ENCODE peak calls at places on chromosomes 3 and 15, in nine cellular contexts. One of them, this sample, is unnamed.

GRCh38 chr15:78205856-78206255 is 28.5 kb downstream of the ACSBG1 start:
- DNase-seq in naive thymus-derived CD4-positive, alpha-beta T cell: peak; percentile 17
- DNase-seq in coronary artery: no peak
- DNase-seq in cardiac fibroblast: no peak
- DNase-seq in Peyer's patch: peak; percentile 8
- DNase-seq in psoas muscle: no peak
- DNase-seq in MM.1S: no peak
- DNase-seq in lower leg skin: peak; percentile 12
- DNase-seq in CD8-positive, alpha-beta T cell: no peak
- DNase-seq in this sample: no peak

GRCh38 chr3:106399208-106399607 is 530.4 kb upstream of the CBLB start:
- DNase-seq in cardiac fibroblast: peak; percentile 3
- DNase-seq in psoas muscle: no peak
- DNase-seq in lower leg skin: no peak
- DNase-seq in coronary artery: no peak
- DNase-seq in CD8-positive, alpha-beta T cell: no peak
- DNase-seq in naive thymus-derived CD4-positive, alpha-beta T cell: no peak
- DNase-seq in Peyer's patch: no peak
- DNase-seq in MM.1S: no peak
- DNase-seq in this sample: no peak

GRCh38 chr3:69806735-69807438 is 67.6 kb downstream of the MITF start:
- DNase-seq in CD8-positive, alpha-beta T cell: no peak
- DNase-seq in cardiac fibroblast: no peak
- DNase-seq in coronary artery: no peak
- DNase-seq in naive thymus-derived CD4-positive, alpha-beta T cell: no peak
- DNase-seq in lower leg skin: no peak
- DNase-seq in Peyer's patch: no peak
- DNase-seq in psoas muscle: no peak
- DNase-seq in MM.1S: no peak
- DNase-seq in this sample: no peak

GRCh38 chr3:110420158-110420641 is 651.4 kb upstream of the NECTIN3 start:
- DNase-seq in Peyer's patch: no peak
- DNase-seq in lower leg skin: no peak
- DNase-seq in psoas muscle: no peak
- DNase-seq in naive thymus-derived CD4-positive, alpha-beta T cell: no peak
- DNase-seq in MM.1S: no peak
- DNase-seq in cardiac fibroblast: peak; percentile 80
- DNase-seq in coronary artery: no peak
- DNase-seq in CD8-positive, alpha-beta T cell: no peak
- DNase-seq in this sample: no peak

GRCh38 chr3:9955611-9956352 is 3.6 kb upstream of the PRRT3 start:
- DNase-seq in CD8-positive, alpha-beta T cell: no peak
- DNase-seq in cardiac fibroblast: no peak
- DNase-seq in naive thymus-derived CD4-positive, alpha-beta T cell: no peak
- DNase-seq in psoas muscle: no peak
- DNase-seq in lower leg skin: no peak
- DNase-seq in coronary artery: no peak
- DNase-seq in Peyer's patch: no peak
- DNase-seq in MM.1S: no peak
- DNase-seq in this sample: peak; percentile 38

GRCh38 chr15:90200534-90201139 is 493 bp upstream of the SEMA4B start:
- DNase-seq in psoas muscle: no peak
- DNase-seq in lower leg skin: no peak
- DNase-seq in coronary artery: no peak
- DNase-seq in cardiac fibroblast: no peak
- DNase-seq in naive thymus-derived CD4-positive, alpha-beta T cell: no peak
- DNase-seq in MM.1S: no peak
- DNase-seq in Peyer's patch: no peak
- DNase-seq in CD8-positive, alpha-beta T cell: no peak
- DNase-seq in this sample: no peak

GRCh38 chr3:44065741-44066140 is 175.9 kb upstream of the TOPAZ1 start:
- DNase-seq in Peyer's patch: no peak
- DNase-seq in psoas muscle: no peak
- DNase-seq in lower leg skin: no peak
- DNase-seq in naive thymus-derived CD4-positive, alpha-beta T cell: no peak
- DNase-seq in CD8-positive, alpha-beta T cell: no peak
- DNase-seq in MM.1S: no peak
- DNase-seq in cardiac fibroblast: no peak
- DNase-seq in coronary artery: no peak
- DNase-seq in this sample: peak; percentile 6

GRCh38 chr15:47390208-47390765 is 327.0 kb upstream of the SEMA6D start:
- DNase-seq in naive thymus-derived CD4-positive, alpha-beta T cell: no peak
- DNase-seq in lower leg skin: no peak
- DNase-seq in CD8-positive, alpha-beta T cell: no peak
- DNase-seq in coronary artery: no peak
- DNase-seq in MM.1S: no peak
- DNase-seq in Peyer's patch: no peak
- DNase-seq in psoas muscle: no peak
- DNase-seq in cardiac fibroblast: no peak
- DNase-seq in this sample: no peak

GRCh38 chr15:41501961-41502786 is 8.5 kb downstream of the ITPKA start:
- DNase-seq in naive thymus-derived CD4-positive, alpha-beta T cell: no peak
- DNase-seq in coronary artery: no peak
- DNase-seq in MM.1S: no peak
- DNase-seq in cardiac fibroblast: no peak
- DNase-seq in psoas muscle: no peak
- DNase-seq in Peyer's patch: peak; percentile 35
- DNase-seq in lower leg skin: no peak
- DNase-seq in CD8-positive, alpha-beta T cell: no peak
- DNase-seq in this sample: no peak

GRCh38 chr3:4996771-4997291 is 17.6 kb downstream of the BHLHE40 start:
- DNase-seq in coronary artery: peak; percentile 58
- DNase-seq in lower leg skin: no peak
- DNase-seq in cardiac fibroblast: no peak
- DNase-seq in Peyer's patch: no peak
- DNase-seq in MM.1S: no peak
- DNase-seq in psoas muscle: no peak
- DNase-seq in CD8-positive, alpha-beta T cell: no peak
- DNase-seq in naive thymus-derived CD4-positive, alpha-beta T cell: peak; percentile 18
- DNase-seq in this sample: no peak

GRCh38 chr3:11709782-11710181 is 66.1 kb upstream of the VGLL4 start:
- DNase-seq in MM.1S: no peak
- DNase-seq in psoas muscle: no peak
- DNase-seq in naive thymus-derived CD4-positive, alpha-beta T cell: no peak
- DNase-seq in Peyer's patch: no peak
- DNase-seq in coronary artery: no peak
- DNase-seq in cardiac fibroblast: no peak
- DNase-seq in lower leg skin: no peak
- DNase-seq in CD8-positive, alpha-beta T cell: no peak
- DNase-seq in this sample: no peak

GRCh38 chr3:11699083-11699427 is 55.3 kb upstream of the VGLL4 start:
- DNase-seq in Peyer's patch: no peak
- DNase-seq in naive thymus-derived CD4-positive, alpha-beta T cell: no peak
- DNase-seq in CD8-positive, alpha-beta T cell: no peak
- DNase-seq in coronary artery: no peak
- DNase-seq in MM.1S: no peak
- DNase-seq in cardiac fibroblast: peak; percentile 33
- DNase-seq in psoas muscle: no peak
- DNase-seq in lower leg skin: no peak
- DNase-seq in this sample: no peak

GRCh38 chr3:11706604-11707003 is 62.9 kb upstream of the VGLL4 start:
- DNase-seq in psoas muscle: no peak
- DNase-seq in MM.1S: no peak
- DNase-seq in coronary artery: no peak
- DNase-seq in lower leg skin: no peak
- DNase-seq in CD8-positive, alpha-beta T cell: no peak
- DNase-seq in cardiac fibroblast: no peak
- DNase-seq in naive thymus-derived CD4-positive, alpha-beta T cell: no peak
- DNase-seq in Peyer's patch: no peak
- DNase-seq in this sample: no peak

GRCh38 chr3:11703185-11703584 is 59.5 kb upstream of the VGLL4 start:
- DNase-seq in CD8-positive, alpha-beta T cell: no peak
- DNase-seq in lower leg skin: no peak
- DNase-seq in MM.1S: no peak
- DNase-seq in coronary artery: no peak
- DNase-seq in Peyer's patch: no peak
- DNase-seq in naive thymus-derived CD4-positive, alpha-beta T cell: no peak
- DNase-seq in psoas muscle: no peak
- DNase-seq in cardiac fibroblast: no peak
- DNase-seq in this sample: no peak

DNA sequence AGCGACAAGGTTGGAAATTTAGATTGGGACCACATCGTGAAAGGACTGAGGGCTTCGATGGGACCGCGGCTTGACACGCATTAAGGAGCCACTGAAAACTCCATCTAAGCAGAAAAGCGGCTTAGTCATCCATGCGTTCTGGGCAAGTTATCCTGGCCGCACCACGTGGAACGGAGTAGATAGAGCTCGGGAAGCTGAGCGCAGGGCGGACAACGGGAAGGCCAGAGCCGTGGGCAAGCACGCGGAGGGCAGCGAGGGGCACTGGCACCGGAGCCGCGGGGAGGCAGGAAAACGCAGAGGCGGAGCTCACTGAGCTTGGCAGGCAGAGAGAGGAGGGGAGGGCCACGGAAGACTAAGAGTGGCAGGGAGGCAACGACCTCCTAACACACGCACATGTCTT is 61.3 kb upstream of the VGLL4 start:
- DNase-seq in CD8-positive, alpha-beta T cell: no peak
- DNase-seq in psoas muscle: no peak
- DNase-seq in Peyer's patch: no peak
- DNase-seq in cardiac fibroblast: no peak
- DNase-seq in naive thymus-derived CD4-positive, alpha-beta T cell: no peak
- DNase-seq in coronary artery: no peak
- DNase-seq in lower leg skin: no peak
- DNase-seq in MM.1S: no peak
- DNase-seq in this sample: no peak
- H3K4me3 ChIP-seq in CD8-positive, alpha-beta T cell: no peak overlapping the region
- H3K4me3 ChIP-seq in psoas muscle: no peak overlapping the region
- H3K4me3 ChIP-seq in Peyer's patch: no peak overlapping the region
- H3K4me3 ChIP-seq in cardiac fibroblast: no peak overlapping the region
- H3K4me3 ChIP-seq in naive thymus-derived CD4-positive, alpha-beta T cell: no peak overlapping the region
- H3K4me3 ChIP-seq in coronary artery: no peak overlapping the region
- H3K4me3 ChIP-seq in lower leg skin: no peak overlapping the region
- H3K4me3 ChIP-seq in MM.1S: no peak overlapping the region
- H3K4me3 ChIP-seq in this sample: no peak overlapping the region

GRCh38 chr15:85559530-85559929 is 179.1 kb downstream of the AKAP13 start:
- DNase-seq in lower leg skin: no peak
- DNase-seq in psoas muscle: no peak
- DNase-seq in Peyer's patch: no peak
- DNase-seq in MM.1S: no peak
- DNase-seq in coronary artery: no peak
- DNase-seq in cardiac fibroblast: no peak
- DNase-seq in naive thymus-derived CD4-positive, alpha-beta T cell: no peak
- DNase-seq in CD8-positive, alpha-beta T cell: no peak
- DNase-seq in this sample: no peak

GRCh38 chr15:85562824-85563223 is 182.4 kb downstream of the AKAP13 start:
- DNase-seq in CD8-positive, alpha-beta T cell: no peak
- DNase-seq in coronary artery: no peak
- DNase-seq in cardiac fibroblast: no peak
- DNase-seq in psoas muscle: no peak
- DNase-seq in lower leg skin: no peak
- DNase-seq in naive thymus-derived CD4-positive, alpha-beta T cell: no peak
- DNase-seq in MM.1S: no peak
- DNase-seq in Peyer's patch: no peak
- DNase-seq in this sample: no peak

GRCh38 chr15:85563328-85563727 is 182.9 kb downstream of the AKAP13 start:
- DNase-seq in psoas muscle: no peak
- DNase-seq in CD8-positive, alpha-beta T cell: no peak
- DNase-seq in MM.1S: no peak
- DNase-seq in coronary artery: no peak
- DNase-seq in lower leg skin: no peak
- DNase-seq in cardiac fibroblast: peak; percentile 88
- DNase-seq in Peyer's patch: no peak
- DNase-seq in naive thymus-derived CD4-positive, alpha-beta T cell: no peak
- DNase-seq in this sample: no peak

GRCh38 chr15:85564686-85565085 is 184.3 kb downstream of the AKAP13 start:
- DNase-seq in lower leg skin: no peak
- DNase-seq in Peyer's patch: no peak
- DNase-seq in coronary artery: no peak
- DNase-seq in CD8-positive, alpha-beta T cell: no peak
- DNase-seq in cardiac fibroblast: no peak
- DNase-seq in psoas muscle: no peak
- DNase-seq in naive thymus-derived CD4-positive, alpha-beta T cell: no peak
- DNase-seq in MM.1S: no peak
- DNase-seq in this sample: no peak

DNA sequence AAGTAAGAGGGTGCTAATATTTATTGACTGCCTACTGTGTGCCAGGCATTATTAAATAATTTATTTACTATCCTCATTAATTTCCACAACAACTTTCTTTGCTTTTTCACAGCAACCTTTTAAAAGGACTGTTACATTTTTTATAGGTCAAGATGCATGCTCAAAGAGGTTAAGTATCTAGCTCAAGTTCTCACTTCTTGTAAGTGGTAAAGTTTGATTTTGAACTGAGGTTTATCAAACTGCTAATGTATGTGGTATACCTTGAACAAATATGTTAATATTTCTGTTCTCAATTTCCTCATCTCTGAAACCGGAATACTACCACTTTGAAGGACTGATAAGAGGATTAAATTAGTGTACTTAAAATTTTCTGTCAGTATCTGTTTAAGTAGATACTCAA is 183.3 kb downstream of the AKAP13 start:
- DNase-seq in coronary artery: no peak
- DNase-seq in CD8-positive, alpha-beta T cell: no peak
- DNase-seq in lower leg skin: no peak
- DNase-seq in psoas muscle: no peak
- DNase-seq in Peyer's patch: no peak
- DNase-seq in cardiac fibroblast: no peak
- DNase-seq in naive thymus-derived CD4-positive, alpha-beta T cell: no peak
- DNase-seq in MM.1S: no peak
- DNase-seq in this sample: no peak
- H3K4me3 ChIP-seq in coronary artery: peak overlapping the region; percentile 16
- H3K4me3 ChIP-seq in CD8-positive, alpha-beta T cell: no peak overlapping the region
- H3K4me3 ChIP-seq in lower leg skin: no peak overlapping the region
- H3K4me3 ChIP-seq in psoas muscle: no peak overlapping the region
- H3K4me3 ChIP-seq in Peyer's patch: no peak overlapping the region
- H3K4me3 ChIP-seq in cardiac fibroblast: no peak overlapping the region
- H3K4me3 ChIP-seq in naive thymus-derived CD4-positive, alpha-beta T cell: no peak overlapping the region
- H3K4me3 ChIP-seq in MM.1S: no peak overlapping the region
- H3K4me3 ChIP-seq in this sample: no peak overlapping the region

DNA sequence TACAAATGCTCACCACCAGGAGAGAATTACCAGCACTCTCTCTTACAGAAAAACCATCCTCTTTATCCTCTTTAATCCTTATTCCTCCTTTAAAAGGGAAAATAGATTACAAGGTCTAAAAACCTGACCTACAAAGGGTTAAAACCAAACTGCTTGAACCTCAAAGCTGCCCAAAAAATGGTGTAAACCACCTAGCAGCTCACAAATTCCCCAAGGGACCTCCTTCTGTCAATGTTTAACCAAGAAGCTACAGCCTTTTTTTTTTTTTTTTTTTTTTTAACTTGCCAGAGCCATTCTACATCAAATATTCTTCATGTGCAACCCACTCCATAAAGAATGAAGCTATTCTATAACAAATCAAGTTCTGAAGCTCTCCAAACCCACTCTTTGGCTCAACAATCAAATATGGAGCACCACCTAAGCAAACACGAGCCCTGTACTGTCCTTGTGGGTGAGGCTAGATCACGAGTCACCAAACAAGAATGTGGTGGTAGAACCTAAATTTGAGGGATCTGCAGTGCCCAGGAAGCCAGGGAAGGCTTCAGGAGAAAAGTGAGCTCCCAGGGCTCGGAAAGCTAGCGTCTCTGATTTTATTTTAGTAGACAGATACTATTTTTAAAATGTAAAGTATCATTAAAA is 20.1 kb downstream of the OSBPL10 start:
- DNase-seq in coronary artery: no peak
- DNase-seq in CD8-positive, alpha-beta T cell: no peak
- DNase-seq in lower leg skin: no peak
- DNase-seq in psoas muscle: no peak
- DNase-seq in MM.1S: no peak
- DNase-seq in naive thymus-derived CD4-positive, alpha-beta T cell: no peak
- DNase-seq in Peyer's patch: no peak
- DNase-seq in cardiac fibroblast: peak; percentile 31
- DNase-seq in this sample: peak; percentile 42
- H3K4me3 ChIP-seq in coronary artery: peak overlapping the region; percentile 63
- H3K4me3 ChIP-seq in CD8-positive, alpha-beta T cell: no peak overlapping the region
- H3K4me3 ChIP-seq in lower leg skin: no peak overlapping the region
- H3K4me3 ChIP-seq in psoas muscle: no peak overlapping the region
- H3K4me3 ChIP-seq in MM.1S: no peak overlapping the region
- H3K4me3 ChIP-seq in naive thymus-derived CD4-positive, alpha-beta T cell: no peak overlapping the region
- H3K4me3 ChIP-seq in Peyer's patch: no peak overlapping the region
- H3K4me3 ChIP-seq in cardiac fibroblast: no peak overlapping the region
- H3K4me3 ChIP-seq in this sample: no peak overlapping the region

GRCh38 chr3:121747976-121748375 is 1.6 kb downstream of the GOLGB1 start:
- DNase-seq in naive thymus-derived CD4-positive, alpha-beta T cell: no peak
- DNase-seq in CD8-positive, alpha-beta T cell: no peak
- DNase-seq in psoas muscle: no peak
- DNase-seq in coronary artery: no peak
- DNase-seq in cardiac fibroblast: no peak
- DNase-seq in Peyer's patch: no peak
- DNase-seq in lower leg skin: no peak
- DNase-seq in MM.1S: no peak
- DNase-seq in this sample: no peak
- H3K4me3 ChIP-seq in naive thymus-derived CD4-positive, alpha-beta T cell: no peak overlapping the region
- H3K4me3 ChIP-seq in CD8-positive, alpha-beta T cell: no peak overlapping the region
- H3K4me3 ChIP-seq in psoas muscle: peak overlapping the region; percentile 97
- H3K4me3 ChIP-seq in coronary artery: peak overlapping the region; percentile 91
- H3K4me3 ChIP-seq in cardiac fibroblast: peak overlapping the region; percentile 79
- H3K4me3 ChIP-seq in Peyer's patch: no peak overlapping the region
- H3K4me3 ChIP-seq in lower leg skin: no peak overlapping the region
- H3K4me3 ChIP-seq in MM.1S: peak overlapping the region; percentile 95
- H3K4me3 ChIP-seq in this sample: peak overlapping the region; percentile 90